ENCODE peak calls at places on chromosomes 16 and 17, in ten cellular contexts. U is germinal center; H is colonic mucosa; G is Ammon's horn; Q is D721Med; Y is CMK; X is heart right ventricle; P is stimulated activated CD4-positive, alpha-beta T cell treated with anti-CD3 and anti-CD28 coated beads, TNF-alpha, amount 100 ng/mL, for 24 hours; M is mucosa of gallbladder; N is neural progenitor cell. J is an unnamed sample.

GRCh38 chr16:87218281-87219055 is 98.7 kb downstream of the C16orf95 start:
- DNase-seq in Y (no peak), N (no peak), U (no peak), X (no peak), P (no peak), Q (no peak), G (no peak), H (no peak), M (no peak), J (no peak)

GRCh38 chr16:86214326-86215232 is 295.7 kb upstream of the FOXF1 start:
- DNase-seq in Q (no peak), M (no peak), X (peak; percentile 24), U (no peak), G (peak; percentile 16), N (no peak), H (no peak), Y (no peak), P (no peak), J (no peak)

GRCh38 chr17:65231662-65232335 is 94.6 kb downstream of the RGS9 start:
- DNase-seq in X (peak; percentile 40), G (peak; percentile 69), H (peak; percentile 69), U (peak; percentile 63), P (peak; percentile 28), N (peak; percentile 88), M (peak; percentile 46), Y (peak; percentile 21), Q (peak; percentile 70), J (peak; percentile 17)

GRCh38 chr17:31130286-31131224 is 35.8 kb downstream of the NF1 start:
- DNase-seq in G (no peak), N (peak; percentile 12), Q (no peak), U (no peak), H (no peak), X (peak; percentile 74), M (no peak), P (no peak), Y (no peak), J (no peak)

GRCh38 chr17:81991684-81992513 is 14.5 kb downstream of the ASPSCR1 start:
- DNase-seq in Y (no peak), Q (no peak), M (peak; percentile 79), U (no peak), H (peak; percentile 92), N (peak; percentile 66), G (peak; percentile 61), P (no peak), X (peak; percentile 73), J (peak; percentile 52)

GRCh38 chr17:74024871-74025531 is 178.5 kb upstream of the RPL38 start:
- DNase-seq in Q (no peak), X (no peak), P (no peak), H (no peak), Y (no peak), G (no peak), N (peak; percentile 76), M (no peak), U (no peak), J (no peak)

GRCh38 chr17:3485481-3486068 is 9.8 kb downstream of the ASPA start:
- DNase-seq in H (no peak), X (no peak), Y (no peak), U (no peak), G (no peak), M (peak; percentile 55), P (no peak), N (no peak), Q (no peak), J (no peak)

GRCh38 chr16:3948378-3948995 is 68.0 kb upstream of the CREBBP start:
- DNase-seq in P (no peak), X (no peak), H (no peak), M (no peak), U (no peak), G (no peak), Q (no peak), N (no peak), Y (no peak), J (no peak)

GRCh38 chr17:9766970-9767369 is 24.4 kb downstream of the DHRS7C start:
- DNase-seq in P (no peak), U (no peak), X (peak; percentile 24), N (no peak), G (no peak), Q (no peak), M (no peak), Y (no peak), H (no peak), J (no peak)

GRCh38 chr16:25625620-25626019 is 66.1 kb upstream of the HS3ST4 start:
- DNase-seq in U (no peak), H (no peak), P (no peak), Y (no peak), N (no peak), X (no peak), M (no peak), Q (no peak), G (no peak), J (no peak)

GRCh38 chr16:73616186-73616585 is 568.3 kb upstream of the ZFHX3 start:
- DNase-seq in Q (no peak), P (no peak), N (peak; percentile 43), G (no peak), Y (no peak), H (no peak), X (no peak), M (no peak), U (no peak), J (no peak)

GRCh38 chr16:67833035-67833417 is 9.1 kb upstream of the THAP11 start:
- DNase-seq in X (no peak), Y (no peak), N (no peak), G (no peak), P (no peak), Q (no peak), M (no peak), H (peak; percentile 28), U (no peak), J (no peak)

GRCh38 chr16:65534121-65534528 is 412.3 kb upstream of the CDH11 start:
- DNase-seq in Y (no peak), N (no peak), P (no peak), Q (no peak), H (no peak), U (no peak), G (no peak), X (no peak), M (no peak), J (no peak)

GRCh38 chr17:75854881-75855309 is 240 bp downstream of the WBP2 start:
- DNase-seq in Q (no peak), P (no peak), M (no peak), H (no peak), N (no peak), G (no peak), X (no peak), U (peak; percentile 58), Y (no peak), J (no peak)

GRCh38 chr17:17227608-17228520 is 9.1 kb downstream of the FLCN start:
- DNase-seq in N (no peak), H (no peak), M (no peak), X (peak; percentile 57), U (no peak), G (no peak), P (no peak), Q (no peak), Y (no peak), J (no peak)

GRCh38 chr16:19094542-19095365 is 19.0 kb upstream of the ITPRIPL2 start:
- DNase-seq in M (no peak), X (no peak), Q (no peak), N (no peak), G (no peak), H (peak; percentile 77), P (no peak), U (no peak), Y (no peak), J (no peak)